ENCODE peak calls at places on chromosomes 7 and 10, in seven cellular contexts. G, E, D, R, Y, O and X are unnamed samples.

GRCh38 chr10:106904209-106904608 is 260.3 kb downstream of the SORCS1 start:
- DNase-seq in G (no peak), E (no peak), D (no peak), R (no peak), Y (no peak), O (no peak), X (no peak)

GRCh38 chr7:24869572-24869971 is 110.4 kb downstream of the OSBPL3 start:
- DNase-seq in G (no peak), E (no peak), D (no peak), R (no peak), Y (no peak), O (peak), X (peak)

GRCh38 chr7:84855758-84856157 is 331.1 kb downstream of the SEMA3D start:
- DNase-seq in G (no peak), E (no peak), D (no peak), R (no peak), Y (no peak), O (no peak), X (no peak)

GRCh38 chr10:112140110-112140755 is 43.3 kb downstream of the GPAM start:
- DNase-seq in G (peak), E (peak), D (peak), R (peak), Y (peak), O (peak), X (peak)

GRCh38 chr10:86348321-86349210 is 18.0 kb downstream of the GRID1 start:
- DNase-seq in G (no peak), E (no peak), D (no peak), R (no peak), Y (no peak), O (no peak), X (no peak)

GRCh38 chr10:59290448-59290847 is 71.9 kb downstream of the FAM13C start:
- DNase-seq in G (no peak), E (no peak), D (no peak), R (no peak), Y (no peak), O (no peak), X (no peak)

GRCh38 chr7:51802698-51803097 is 486.1 kb upstream of the COBL start:
- DNase-seq in G (no peak), E (no peak), D (no peak), R (no peak), Y (no peak), O (no peak), X (no peak)

GRCh38 chr7:152145853-152146466 is 120.5 kb downstream of the GALNT11 start:
- DNase-seq in G (no peak), E (no peak), D (peak), R (no peak), Y (no peak), O (peak), X (peak)

GRCh38 chr10:91579351-91579985 is 53.4 kb downstream of the PPP1R3C start:
- DNase-seq in G (no peak), E (no peak), D (no peak), R (no peak), Y (no peak), O (no peak), X (no peak)

GRCh38 chr7:121832347-121832746 is 40.6 kb upstream of the PTPRZ1 start:
- DNase-seq in G (no peak), E (no peak), D (no peak), R (no peak), Y (peak), O (no peak), X (no peak)

GRCh38 chr7:155798673-155799439 is 13.4 kb downstream of the SHH start:
- DNase-seq in G (no peak), E (no peak), D (no peak), R (no peak), Y (peak), O (no peak), X (no peak)

GRCh38 chr10:131824371-131825149 is 76.2 kb upstream of the PPP2R2D start:
- DNase-seq in G (no peak), E (no peak), D (no peak), R (no peak), Y (no peak), O (peak), X (no peak)

GRCh38 chr10:12492016-12492415 is 142.7 kb downstream of the CAMK1D start:
- DNase-seq in G (no peak), E (no peak), D (no peak), R (no peak), Y (no peak), O (no peak), X (no peak)

GRCh38 chr10:3527144-3527543 is 257.9 kb downstream of the KLF6 start:
- DNase-seq in G (no peak), E (no peak), D (no peak), R (no peak), Y (no peak), O (no peak), X (no peak)

GRCh38 chr7:2941201-2941859 is 97.2 kb upstream of the GNA12 start:
- DNase-seq in G (no peak), E (no peak), D (no peak), R (peak), Y (no peak), O (no peak), X (no peak)

GRCh38 chr7:69049341-69049740 is 548.9 kb upstream of the AUTS2 start:
- DNase-seq in G (no peak), E (no peak), D (no peak), R (no peak), Y (no peak), O (no peak), X (no peak)

GRCh38 chr10:130471486-130471885 is 335.3 kb downstream of the GLRX3 start:
- DNase-seq in G (no peak), E (no peak), D (no peak), R (no peak), Y (no peak), O (no peak), X (peak)

GRCh38 chr10:121591186-121591585 is 7.1 kb downstream of the FGFR2 start:
- DNase-seq in G (no peak), E (no peak), D (no peak), R (no peak), Y (no peak), O (no peak), X (no peak)

GRCh38 chr7:6392712-6393666 is 54.8 kb downstream of the DAGLB start:
- DNase-seq in G (peak), E (no peak), D (no peak), R (no peak), Y (no peak), O (peak), X (peak)

GRCh38 chr10:97920865-97921264 is 71.2 kb downstream of the GOLGA7B start:
- DNase-seq in G (no peak), E (no peak), D (no peak), R (no peak), Y (no peak), O (no peak), X (no peak)

GRCh38 chr10:86966008-86966654 is 2.2 kb upstream of the ADIRF start:
- DNase-seq in G (peak), E (no peak), D (no peak), R (no peak), Y (no peak), O (no peak), X (peak)